ENCODE peak calls at places on chromosomes 13 and 19, in seven cellular contexts. W, X, G, N, L, E and F are unnamed samples.

GRCh38 chr19:12828494-12828893 is 5.9 kb downstream of the RTBDN start:
- DNase-seq in W (peak), X (no peak), G (no peak), N (no peak), L (no peak), E (no peak), F (no peak)

GRCh38 chr13:113159701-113160100 is 1.3 kb downstream of the PROZ start:
- DNase-seq in W (no peak), X (no peak), G (no peak), N (no peak), L (no peak), E (no peak), F (no peak)

GRCh38 chr13:45604892-45605291 is 10.6 kb downstream of the ERICH6B start:
- DNase-seq in W (peak), X (no peak), G (no peak), N (no peak), L (no peak), E (no peak), F (no peak)

GRCh38 chr13:45909089-45909488 is 57.5 kb upstream of the SIAH3 start:
- DNase-seq in W (no peak), X (no peak), G (no peak), N (no peak), L (no peak), E (no peak), F (no peak)

GRCh38 chr19:18594824-18595373 is 6.3 kb downstream of the REX1BD start:
- DNase-seq in W (peak), X (no peak), G (no peak), N (peak), L (no peak), E (no peak), F (no peak)

GRCh38 chr19:42412223-42412622 is 15.0 kb downstream of the LIPE start:
- DNase-seq in W (peak), X (no peak), G (no peak), N (no peak), L (no peak), E (no peak), F (no peak)

GRCh38 chr19:5826531-5827341 is 12.8 kb downstream of the FUT6 start:
- DNase-seq in W (peak), X (no peak), G (no peak), N (peak), L (no peak), E (no peak), F (no peak)

GRCh38 chr13:113209880-113210421 is 538 bp downstream of the CUL4A start:
- DNase-seq in W (peak), X (peak), G (peak), N (peak), L (peak), E (peak), F (peak)

GRCh38 chr13:113548171-113548641 is 36.3 kb upstream of the TFDP1 start:
- DNase-seq in W (no peak), X (peak), G (no peak), N (peak), L (no peak), E (no peak), F (no peak)

GRCh38 chr13:99228737-99229691 is 28.4 kb downstream of the UBAC2 start:
- DNase-seq in W (no peak), X (no peak), G (no peak), N (no peak), L (no peak), E (no peak), F (no peak)

GRCh38 chr13:75679459-75679858 is 43.3 kb downstream of the LMO7 start:
- DNase-seq in W (no peak), X (no peak), G (no peak), N (no peak), L (no peak), E (no peak), F (no peak)

GRCh38 chr13:48214519-48215121 is 18.4 kb upstream of the ITM2B start:
- DNase-seq in W (no peak), X (no peak), G (no peak), N (no peak), L (no peak), E (no peak), F (no peak)

GRCh38 chr19:40600086-40600917 is 867 bp upstream of the LTBP4 start:
- DNase-seq in W (no peak), X (no peak), G (no peak), N (peak), L (no peak), E (no peak), F (no peak)